ENCODE peak calls at places on chromosome 1, in seven cellular contexts. D, X, M, V, S, J and H are unnamed samples.

GRCh38 chr1:23177438-23178380 is 9.1 kb upstream of the LUZP1 start:
- DNase-seq in S (no peak), J (peak), M (peak), X (peak), D (peak), V (peak), H (peak)

GRCh38 chr1:204623894-204624361 is 61.6 kb downstream of the LRRN2 start:
- DNase-seq in V (peak), D (no peak), S (no peak), X (no peak), M (no peak), J (no peak), H (peak)

GRCh38 chr1:169874229-169874628 is 19.5 kb downstream of the SCYL3 start:
- DNase-seq in M (peak), V (no peak), S (peak), X (peak), J (no peak), D (no peak), H (peak)

GRCh38 chr1:6367381-6368007 is 26.1 kb downstream of the ACOT7 start:
- DNase-seq in S (no peak), D (peak), X (peak), J (no peak), V (no peak), M (no peak), H (no peak)

GRCh38 chr1:71658295-71658694 is 577.5 kb upstream of the ZRANB2 start:
- DNase-seq in X (no peak), M (peak), J (no peak), S (no peak), V (no peak), D (no peak), H (no peak)

GRCh38 chr1:51760872-51761271 is 117.7 kb downstream of the NRDC start:
- DNase-seq in X (no peak), V (no peak), M (no peak), D (no peak), S (no peak), J (no peak), H (peak)

GRCh38 chr1:105442901-105443300 is 1613.6 kb upstream of the PRMT6 start:
- DNase-seq in S (no peak), M (peak), V (no peak), X (no peak), J (no peak), D (no peak), H (no peak)

GRCh38 chr1:178875936-178876335 is 5.1 kb upstream of the ANGPTL1 start:
- DNase-seq in X (no peak), D (no peak), M (no peak), V (no peak), J (no peak), S (no peak), H (no peak)

GRCh38 chr1:23209765-23210164 is 7.5 kb downstream of the HTR1D start:
- DNase-seq in D (no peak), M (no peak), X (no peak), V (no peak), J (no peak), S (no peak), H (no peak)

GRCh38 chr1:205975387-205975998 is 27.7 kb downstream of the RAB7B start:
- DNase-seq in D (no peak), M (no peak), S (no peak), J (no peak), V (no peak), X (no peak), H (no peak)

GRCh38 chr1:199956005-199956404 is 71.5 kb upstream of the NR5A2 start:
- DNase-seq in X (no peak), S (no peak), V (no peak), M (no peak), D (no peak), J (no peak), H (no peak)

GRCh38 chr1:192698731-192699130 is 62.8 kb downstream of the RGS13 start:
- DNase-seq in X (no peak), J (no peak), M (no peak), V (no peak), S (no peak), D (no peak), H (no peak)

GRCh38 chr1:47992720-47993119 is 4.5 kb downstream of the TRABD2B start:
- DNase-seq in X (no peak), V (no peak), D (peak), M (no peak), J (no peak), S (no peak), H (no peak)

GRCh38 chr1:233597489-233597901 is 16.4 kb upstream of the KCNK1 start:
- DNase-seq in S (no peak), J (no peak), M (peak), D (no peak), X (no peak), V (no peak), H (no peak)

GRCh38 chr1:227793079-227793947 is 22.2 kb upstream of the PRSS38 start:
- DNase-seq in D (no peak), J (no peak), X (no peak), S (no peak), M (no peak), V (no peak), H (no peak)

GRCh38 chr1:210787800-210788199 is 346.1 kb downstream of the KCNH1 start:
- DNase-seq in J (no peak), D (no peak), V (no peak), X (no peak), M (no peak), S (no peak), H (no peak)

GRCh38 chr1:26280333-26281042 is 602 bp downstream of the SH3BGRL3 start:
- DNase-seq in J (no peak), D (no peak), M (peak), S (no peak), X (peak), V (no peak), H (peak)